ENCODE peak calls at places on chromosomes 1 and 21, in eight cellular contexts. B is cardiac muscle cell, P is left ventricle myocardium inferior, S is colonic mucosa, J is fibroblast of lung, H is astrocyte, Z is AG04450, T is hepatocyte. U is an unnamed sample.

GRCh38 chr1:233652536-233652935 is 38.6 kb downstream of the KCNK1 start:
- DNase-seq in B (no peak), P (no peak), S (no peak), J (no peak), H (no peak), Z (no peak), T (no peak), U (no peak)

GRCh38 chr1:228904222-228904621 is 168.9 kb downstream of the RHOU start:
- DNase-seq in B (no peak), P (no peak), S (no peak), J (no peak), H (no peak), Z (no peak), T (no peak), U (no peak)

GRCh38 chr1:173507205-173507846 is 30.2 kb downstream of the PRDX6 start:
- DNase-seq in B (no peak), P (no peak), S (no peak), J (peak), H (peak), Z (peak), T (peak), U (no peak)

GRCh38 chr1:52306227-52307006 is 59.6 kb downstream of the CC2D1B start:
- DNase-seq in B (no peak), P (no peak), S (no peak), J (no peak), H (no peak), Z (no peak), T (peak), U (no peak)

GRCh38 chr1:167676205-167676915 is 45.4 kb upstream of the MPZL1 start:
- DNase-seq in B (no peak), P (no peak), S (peak), J (no peak), H (no peak), Z (no peak), T (no peak), U (no peak)

GRCh38 chr1:207841318-207841717 is 69.6 kb downstream of the CD34 start:
- DNase-seq in B (no peak), P (no peak), S (no peak), J (no peak), H (no peak), Z (no peak), T (no peak), U (no peak)

GRCh38 chr1:28115267-28115666 is 26.9 kb upstream of the EYA3 start:
- DNase-seq in B (no peak), P (no peak), S (no peak), J (peak), H (peak), Z (no peak), T (no peak), U (no peak)

GRCh38 chr1:112255080-112255479 is 140.9 kb upstream of the CTTNBP2NL start:
- DNase-seq in B (no peak), P (no peak), S (no peak), J (peak), H (no peak), Z (no peak), T (no peak), U (no peak)

GRCh38 chr1:119799599-119800177 is 11.6 kb downstream of the REG4 start:
- DNase-seq in B (no peak), P (no peak), S (no peak), J (no peak), H (no peak), Z (no peak), T (no peak), U (no peak)

GRCh38 chr1:184753093-184753492 is 1.6 kb downstream of the EDEM3 start:
- DNase-seq in B (no peak), P (no peak), S (no peak), J (no peak), H (no peak), Z (no peak), T (no peak), U (no peak)

GRCh38 chr1:160607051-160608032 is 28.0 kb upstream of the CD84 start:
- DNase-seq in B (peak), P (no peak), S (peak), J (peak), H (peak), Z (peak), T (peak), U (peak)

GRCh38 chr1:1089731-1090423 is 15.8 kb upstream of the RNF223 start:
- DNase-seq in B (no peak), P (no peak), S (no peak), J (no peak), H (no peak), Z (no peak), T (no peak), U (no peak)

GRCh38 chr1:53754484-53755312 is 15.7 kb upstream of the GLIS1 start:
- DNase-seq in B (peak), P (no peak), S (peak), J (peak), H (no peak), Z (no peak), T (peak), U (peak)

GRCh38 chr1:67834246-67834877 is 1.1 kb upstream of the GNG12 start:
- DNase-seq in B (no peak), P (no peak), S (no peak), J (no peak), H (no peak), Z (no peak), T (no peak), U (no peak)

GRCh38 chr21:36910581-36911307 is 55.7 kb downstream of the HLCS start:
- DNase-seq in B (no peak), P (no peak), S (no peak), J (peak), H (peak), Z (peak), T (no peak), U (no peak)

GRCh38 chr21:16424331-16424749 is 694.6 kb downstream of the USP25 start:
- DNase-seq in B (no peak), P (no peak), S (no peak), J (peak), H (peak), Z (no peak), T (no peak), U (no peak)

GRCh38 chr21:34107606-34108005 is 34.2 kb downstream of the MRPS6 start:
- DNase-seq in B (no peak), P (no peak), S (no peak), J (no peak), H (no peak), Z (no peak), T (no peak), U (no peak)

GRCh38 chr1:41713141-41713540 is 205.6 kb downstream of the HIVEP3 start:
- DNase-seq in B (no peak), P (no peak), S (no peak), J (no peak), H (no peak), Z (no peak), T (no peak), U (no peak)

GRCh38 chr1:111633736-111634135 is 14.1 kb downstream of the RAP1A start:
- DNase-seq in B (no peak), P (no peak), S (no peak), J (no peak), H (no peak), Z (no peak), T (no peak), U (no peak)

DNA sequence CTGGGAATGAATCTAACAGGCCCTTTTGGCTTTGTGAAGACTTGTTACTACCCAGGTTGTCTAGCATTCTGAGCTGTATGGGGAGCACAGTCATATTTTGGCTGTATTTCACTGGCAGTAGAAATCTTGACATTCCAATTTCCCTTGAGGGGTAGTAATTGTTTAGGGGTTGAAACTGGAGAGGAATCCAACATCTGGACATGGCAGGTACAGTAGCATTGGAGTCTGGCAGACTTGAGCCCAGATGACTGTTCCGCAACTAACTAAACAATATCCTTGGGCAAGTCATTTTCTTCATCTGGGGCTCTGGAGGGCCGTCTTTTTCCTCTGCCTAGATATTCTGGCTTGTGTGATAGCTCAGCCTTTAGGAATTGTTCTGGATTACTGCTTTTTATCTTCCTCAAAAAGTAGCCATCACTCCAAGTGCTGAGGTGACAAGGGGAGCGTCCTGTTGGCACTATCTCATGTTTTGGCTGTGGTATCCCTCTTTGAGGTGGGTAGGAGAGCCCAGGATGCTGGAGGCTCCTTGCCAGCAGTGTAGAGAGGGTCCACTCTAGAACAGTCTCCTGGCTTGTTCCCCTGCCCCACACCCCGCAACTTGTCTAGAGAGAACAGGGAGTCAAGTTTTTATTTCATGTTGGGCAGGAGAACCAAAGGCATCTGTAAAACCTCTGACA is 22.7 kb upstream of the NBL1 start:
- DNase-seq in B (no peak), P (no peak), S (no peak), J (no peak), H (no peak), Z (no peak), T (no peak), U (no peak)
- H3K27ac ChIP-seq in B (no peak), P (peak), S (no peak), J (peak), H (peak), Z (no peak), T (peak), U (no peak)

DNA sequence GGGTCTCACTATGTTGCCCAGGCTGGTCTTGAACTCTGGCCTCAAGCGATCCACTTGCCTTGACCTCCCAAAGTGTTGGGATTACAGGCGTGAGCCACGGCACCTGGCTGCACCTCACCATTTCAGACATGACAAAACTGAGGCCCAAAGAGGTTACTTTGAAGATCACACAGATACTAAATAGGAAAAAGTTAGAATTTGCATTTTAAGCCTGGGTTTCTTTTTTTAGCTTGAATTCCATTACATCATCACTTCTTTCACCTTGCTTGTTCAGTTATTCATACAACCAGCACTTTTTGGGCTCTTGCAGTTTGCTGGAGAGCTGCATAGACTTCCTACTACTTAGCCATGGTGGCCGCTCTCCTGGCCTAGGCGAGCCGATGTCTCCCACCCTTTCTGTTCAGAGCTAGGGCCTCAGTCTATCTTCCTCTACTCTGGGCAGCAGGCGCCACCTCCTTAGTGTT is 16.3 kb upstream of the CD2 start:
- DNase-seq in B (no peak), P (no peak), S (no peak), J (no peak), H (no peak), Z (no peak), T (no peak), U (no peak)
- H3K4me3 ChIP-seq in B (no peak), P (no peak), S (no peak), J (no peak), H (no peak), Z (no peak), T (no peak), U (no peak)

DNA sequence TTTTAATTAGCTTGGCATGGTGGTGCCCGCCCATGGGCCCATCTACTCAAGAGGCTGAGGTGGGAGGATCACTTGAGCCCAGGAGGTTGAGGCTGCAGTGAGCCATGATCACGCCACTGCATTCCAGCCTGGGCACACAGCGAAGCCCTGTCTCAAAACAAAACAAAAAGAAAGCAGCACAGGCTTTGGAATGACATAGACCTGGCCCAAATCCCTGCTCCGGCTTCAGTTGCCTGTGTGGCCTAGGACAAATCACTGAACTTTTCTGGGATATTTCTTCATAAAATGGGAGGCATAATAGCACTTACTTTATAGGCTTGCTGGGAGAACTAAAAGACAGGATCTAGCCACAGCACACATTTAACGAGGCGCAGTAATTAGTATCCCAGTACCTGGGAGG is 2.4 kb downstream of the PEAR1 start:
- DNase-seq in B (no peak), P (no peak), S (no peak), J (no peak), H (no peak), Z (no peak), T (no peak), U (no peak)
- H3K27ac ChIP-seq in B (no peak), P (peak), S (peak), J (peak), H (peak), Z (peak), T (peak), U (no peak)

DNA sequence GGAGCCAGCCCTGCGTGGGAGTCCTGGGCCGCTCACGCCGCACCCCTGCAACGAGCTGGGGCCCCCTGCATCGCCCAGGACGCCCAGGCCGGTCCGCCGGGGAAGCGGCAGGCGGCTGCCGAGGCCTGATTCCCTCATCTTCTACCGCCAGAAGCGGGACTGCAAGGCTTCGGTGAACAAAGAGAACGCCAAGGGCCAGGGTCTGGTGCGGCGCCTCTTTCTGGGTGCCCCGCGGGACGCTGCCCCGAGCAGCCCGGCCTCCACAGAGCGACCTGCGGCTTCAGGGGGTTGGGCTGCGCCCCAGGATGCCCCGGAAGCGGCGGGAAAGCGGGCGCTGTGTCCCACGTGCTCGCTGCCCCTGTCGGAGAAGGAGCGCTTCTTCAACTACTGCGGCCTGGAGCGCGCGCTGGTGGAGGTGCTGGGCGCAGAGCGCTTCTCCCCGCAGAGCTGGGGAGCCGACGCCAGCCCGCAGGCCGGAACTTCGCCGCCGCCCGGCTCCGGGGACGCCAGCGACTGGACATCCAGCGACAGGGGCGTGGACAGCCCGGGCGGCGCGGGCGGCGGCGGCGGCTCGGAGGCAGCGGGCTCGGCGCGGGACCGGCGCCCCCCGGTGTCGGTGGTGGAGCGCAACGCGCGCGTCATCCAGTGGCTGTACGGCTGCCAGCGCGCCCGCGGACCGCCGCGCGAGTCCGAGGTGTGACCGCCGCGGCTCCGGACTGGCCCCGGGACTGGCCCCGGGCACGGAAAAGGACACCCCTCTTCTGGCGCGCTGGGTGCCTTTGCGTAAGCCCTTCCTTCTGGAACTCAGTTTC is 2.7 kb downstream of the FAM110D start:
- DNase-seq in B (peak), P (peak), S (peak), J (peak), H (peak), Z (no peak), T (peak), U (no peak)
- H3K4me3 ChIP-seq in B (peak), P (peak), S (peak), J (peak), H (peak), Z (peak), T (peak), U (peak)

DNA sequence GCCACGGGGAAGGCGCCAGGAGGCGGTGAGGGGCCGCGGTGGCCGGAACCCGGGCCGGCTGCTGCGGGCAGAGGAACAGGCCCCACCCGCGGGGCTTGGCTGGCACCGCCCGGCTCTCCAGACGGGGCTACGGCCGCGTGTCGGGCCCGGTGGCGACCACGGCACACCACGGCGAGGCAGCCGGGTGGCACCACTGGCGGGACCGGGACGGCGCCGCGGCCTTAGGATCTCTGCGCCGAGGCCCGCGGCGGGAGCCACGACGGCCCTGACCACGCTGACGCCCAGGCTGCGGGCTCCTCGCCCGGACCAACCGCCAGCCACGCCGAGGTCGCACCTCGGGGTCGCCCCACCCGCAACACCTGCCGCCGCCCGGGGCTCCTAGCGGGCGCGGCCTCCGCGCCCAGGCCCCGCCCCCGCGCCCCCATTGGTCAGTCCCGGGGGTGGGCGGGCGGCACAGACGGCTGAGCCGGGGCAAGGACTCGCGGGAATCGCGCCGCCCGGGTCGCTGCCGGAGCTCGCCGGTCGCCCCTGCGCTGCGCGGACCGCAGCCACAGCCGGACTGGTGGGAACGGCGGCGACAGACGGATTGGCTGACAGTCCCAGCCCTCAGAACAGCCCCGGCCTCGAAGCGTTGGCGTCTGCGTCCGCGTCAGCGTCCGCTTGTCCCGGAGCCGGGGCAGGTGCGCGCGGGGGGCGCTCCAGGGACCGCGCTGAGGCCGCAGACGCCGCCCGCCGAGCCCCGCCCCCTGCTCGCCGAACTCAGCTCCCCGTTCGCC is at the start of gene BMP8A:
- DNase-seq in B (peak), P (peak), S (peak), J (no peak), H (no peak), Z (no peak), T (peak), U (no peak)
- H3K27ac ChIP-seq in B (no peak), P (no peak), S (no peak), J (no peak), H (no peak), Z (no peak), T (no peak), U (no peak)

U was measured in iPS DF 6.9.